ENCODE peak calls at places on chromosomes 13 and 19, in eight cellular contexts. One of them, this sample, is unnamed.

GRCh38 chr19:31258211-31259052 is 90.8 kb downstream of the TSHZ3 start:
- DNase-seq in HEK293T: no peak
- DNase-seq in stimulated activated CD8-positive, alpha-beta memory T cell treated with anti-CD3 and anti-CD28 coated beads, Interleukin-4, amount 100 ng/mL, for 1 hour: no peak
- DNase-seq in activated CD8-positive, alpha-beta memory T cell treated with anti-CD3 and anti-CD28 coated beads for 4 hours: no peak
- DNase-seq in suprapubic skin: no peak
- DNase-seq in skeletal muscle cell: no peak
- DNase-seq in RKO: no peak
- DNase-seq in kidney tubule cell: no peak
- DNase-seq in this sample: no peak

GRCh38 chr13:111216166-111216960 is 101.3 kb downstream of the ARHGEF7 start:
- DNase-seq in HEK293T: peak; percentile 17
- DNase-seq in stimulated activated CD8-positive, alpha-beta memory T cell treated with anti-CD3 and anti-CD28 coated beads, Interleukin-4, amount 100 ng/mL, for 1 hour: no peak
- DNase-seq in activated CD8-positive, alpha-beta memory T cell treated with anti-CD3 and anti-CD28 coated beads for 4 hours: peak; percentile 19
- DNase-seq in suprapubic skin: no peak
- DNase-seq in skeletal muscle cell: no peak
- DNase-seq in RKO: peak; percentile 23
- DNase-seq in kidney tubule cell: peak; percentile 28
- DNase-seq in this sample: no peak

GRCh38 chr13:102679449-102680132 is 15.3 kb downstream of the METTL21C start:
- DNase-seq in HEK293T: no peak
- DNase-seq in stimulated activated CD8-positive, alpha-beta memory T cell treated with anti-CD3 and anti-CD28 coated beads, Interleukin-4, amount 100 ng/mL, for 1 hour: no peak
- DNase-seq in activated CD8-positive, alpha-beta memory T cell treated with anti-CD3 and anti-CD28 coated beads for 4 hours: no peak
- DNase-seq in suprapubic skin: no peak
- DNase-seq in skeletal muscle cell: no peak
- DNase-seq in RKO: no peak
- DNase-seq in kidney tubule cell: no peak
- DNase-seq in this sample: no peak

GRCh38 chr19:48135411-48135810 is 24.8 kb upstream of the PLA2G4C start:
- DNase-seq in HEK293T: no peak
- DNase-seq in stimulated activated CD8-positive, alpha-beta memory T cell treated with anti-CD3 and anti-CD28 coated beads, Interleukin-4, amount 100 ng/mL, for 1 hour: no peak
- DNase-seq in activated CD8-positive, alpha-beta memory T cell treated with anti-CD3 and anti-CD28 coated beads for 4 hours: no peak
- DNase-seq in suprapubic skin: no peak
- DNase-seq in skeletal muscle cell: no peak
- DNase-seq in RKO: no peak
- DNase-seq in kidney tubule cell: no peak
- DNase-seq in this sample: no peak

GRCh38 chr13:99055286-99056073 is 77.6 kb upstream of the DOCK9 start:
- DNase-seq in HEK293T: no peak
- DNase-seq in stimulated activated CD8-positive, alpha-beta memory T cell treated with anti-CD3 and anti-CD28 coated beads, Interleukin-4, amount 100 ng/mL, for 1 hour: no peak
- DNase-seq in activated CD8-positive, alpha-beta memory T cell treated with anti-CD3 and anti-CD28 coated beads for 4 hours: no peak
- DNase-seq in suprapubic skin: no peak
- DNase-seq in skeletal muscle cell: no peak
- DNase-seq in RKO: no peak
- DNase-seq in kidney tubule cell: peak; percentile 35
- DNase-seq in this sample: no peak

GRCh38 chr19:55549500-55550320 is 4.4 kb upstream of the SBK3 start:
- DNase-seq in HEK293T: no peak
- DNase-seq in stimulated activated CD8-positive, alpha-beta memory T cell treated with anti-CD3 and anti-CD28 coated beads, Interleukin-4, amount 100 ng/mL, for 1 hour: no peak
- DNase-seq in activated CD8-positive, alpha-beta memory T cell treated with anti-CD3 and anti-CD28 coated beads for 4 hours: no peak
- DNase-seq in suprapubic skin: no peak
- DNase-seq in skeletal muscle cell: peak; percentile 34
- DNase-seq in RKO: peak; percentile 90
- DNase-seq in kidney tubule cell: peak; percentile 94
- DNase-seq in this sample: peak; percentile 86

GRCh38 chr13:29527511-29527910 is 68.0 kb downstream of the SLC7A1 start:
- DNase-seq in HEK293T: no peak
- DNase-seq in stimulated activated CD8-positive, alpha-beta memory T cell treated with anti-CD3 and anti-CD28 coated beads, Interleukin-4, amount 100 ng/mL, for 1 hour: no peak
- DNase-seq in activated CD8-positive, alpha-beta memory T cell treated with anti-CD3 and anti-CD28 coated beads for 4 hours: no peak
- DNase-seq in suprapubic skin: no peak
- DNase-seq in skeletal muscle cell: no peak
- DNase-seq in RKO: no peak
- DNase-seq in kidney tubule cell: no peak
- DNase-seq in this sample: no peak

GRCh38 chr13:40352385-40352778 is 314.1 kb downstream of the FOXO1 start:
- DNase-seq in HEK293T: no peak
- DNase-seq in stimulated activated CD8-positive, alpha-beta memory T cell treated with anti-CD3 and anti-CD28 coated beads, Interleukin-4, amount 100 ng/mL, for 1 hour: no peak
- DNase-seq in activated CD8-positive, alpha-beta memory T cell treated with anti-CD3 and anti-CD28 coated beads for 4 hours: no peak
- DNase-seq in suprapubic skin: peak; percentile 82
- DNase-seq in skeletal muscle cell: peak; percentile 37
- DNase-seq in RKO: no peak
- DNase-seq in kidney tubule cell: no peak
- DNase-seq in this sample: no peak

GRCh38 chr19:55156202-55157063 is 1.1 kb downstream of the TNNI3 start:
- DNase-seq in HEK293T: peak; percentile 88
- DNase-seq in stimulated activated CD8-positive, alpha-beta memory T cell treated with anti-CD3 and anti-CD28 coated beads, Interleukin-4, amount 100 ng/mL, for 1 hour: no peak
- DNase-seq in activated CD8-positive, alpha-beta memory T cell treated with anti-CD3 and anti-CD28 coated beads for 4 hours: no peak
- DNase-seq in suprapubic skin: no peak
- DNase-seq in skeletal muscle cell: no peak
- DNase-seq in RKO: peak; percentile 71
- DNase-seq in kidney tubule cell: peak; percentile 48
- DNase-seq in this sample: no peak

GRCh38 chr13:102374233-102374632 is 27.6 kb downstream of the FGF14 start:
- DNase-seq in HEK293T: no peak
- DNase-seq in stimulated activated CD8-positive, alpha-beta memory T cell treated with anti-CD3 and anti-CD28 coated beads, Interleukin-4, amount 100 ng/mL, for 1 hour: no peak
- DNase-seq in activated CD8-positive, alpha-beta memory T cell treated with anti-CD3 and anti-CD28 coated beads for 4 hours: no peak
- DNase-seq in suprapubic skin: no peak
- DNase-seq in skeletal muscle cell: no peak
- DNase-seq in RKO: no peak
- DNase-seq in kidney tubule cell: no peak
- DNase-seq in this sample: no peak

This sample was measured in GM04503.